ENCODE peak calls at places on chromosomes 16 and 17, in four cellular contexts. One of them, this sample, is unnamed.

GRCh38 chr16:51607202-51607756 is 456.2 kb upstream of the SALL1 start:
- DNase-seq in LoVo: no peak
- DNase-seq in nephron progenitor cell: no peak
- DNase-seq in mucosa of descending colon: no peak
- DNase-seq in this sample: no peak

GRCh38 chr17:42097691-42098661 is at the start of gene ZNF385C:
- DNase-seq in LoVo: no peak
- DNase-seq in nephron progenitor cell: peak
- DNase-seq in mucosa of descending colon: no peak
- DNase-seq in this sample: no peak

GRCh38 chr17:81741049-81741593 is 29.0 kb downstream of the SLC25A10 start:
- DNase-seq in LoVo: no peak
- DNase-seq in nephron progenitor cell: no peak
- DNase-seq in mucosa of descending colon: no peak
- DNase-seq in this sample: no peak

GRCh38 chr17:8922451-8922850 is 43.1 kb downstream of the PIK3R5 start:
- DNase-seq in LoVo: peak
- DNase-seq in nephron progenitor cell: no peak
- DNase-seq in mucosa of descending colon: no peak
- DNase-seq in this sample: no peak

GRCh38 chr16:25256821-25257503 is 683 bp downstream of the ZKSCAN2 start:
- DNase-seq in LoVo: no peak
- DNase-seq in nephron progenitor cell: peak
- DNase-seq in mucosa of descending colon: peak
- DNase-seq in this sample: no peak

GRCh38 chr17:83028851-83029250 is 50.6 kb upstream of the METRNL start:
- DNase-seq in LoVo: no peak
- DNase-seq in nephron progenitor cell: no peak
- DNase-seq in mucosa of descending colon: no peak
- DNase-seq in this sample: no peak

GRCh38 chr17:12959441-12959840 is 58.4 kb downstream of the ELAC2 start:
- DNase-seq in LoVo: no peak
- DNase-seq in nephron progenitor cell: no peak
- DNase-seq in mucosa of descending colon: no peak
- DNase-seq in this sample: no peak

GRCh38 chr17:13568746-13569739 is 32.7 kb downstream of the HS3ST3A1 start:
- DNase-seq in LoVo: no peak
- DNase-seq in nephron progenitor cell: peak
- DNase-seq in mucosa of descending colon: no peak
- DNase-seq in this sample: no peak

GRCh38 chr16:87541004-87541881 is 48.4 kb upstream of the ZCCHC14 start:
- DNase-seq in LoVo: no peak
- DNase-seq in nephron progenitor cell: no peak
- DNase-seq in mucosa of descending colon: peak
- DNase-seq in this sample: no peak

GRCh38 chr16:79658301-79659001 is 57.9 kb upstream of the MAF start:
- DNase-seq in LoVo: peak
- DNase-seq in nephron progenitor cell: no peak
- DNase-seq in mucosa of descending colon: peak
- DNase-seq in this sample: no peak

GRCh38 chr17:40648326-40648968 is 829 bp upstream of the SMARCE1 start:
- DNase-seq in LoVo: peak
- DNase-seq in nephron progenitor cell: no peak
- DNase-seq in mucosa of descending colon: peak
- DNase-seq in this sample: peak

GRCh38 chr17:60743282-60743681 is 65.6 kb downstream of the BCAS3 start:
- DNase-seq in LoVo: no peak
- DNase-seq in nephron progenitor cell: no peak
- DNase-seq in mucosa of descending colon: no peak
- DNase-seq in this sample: no peak

GRCh38 chr17:49696233-49696761 is 11.5 kb downstream of the SLC35B1 start:
- DNase-seq in LoVo: no peak
- DNase-seq in nephron progenitor cell: no peak
- DNase-seq in mucosa of descending colon: peak
- DNase-seq in this sample: no peak

GRCh38 chr17:75691371-75692290 is 24.5 kb downstream of the SAP30BP start:
- DNase-seq in LoVo: no peak
- DNase-seq in nephron progenitor cell: no peak
- DNase-seq in mucosa of descending colon: no peak
- DNase-seq in this sample: no peak

This sample was measured in NCI-H187.